ENCODE peak calls at places on chromosomes 12 and 14, in ten cellular contexts. K is uterus, Y is tibial artery, G is heart right ventricle, F is osteoblast, E is endothelial cell, W is nephron progenitor cell, A is natural killer cell, P is foreskin fibroblast, D is HFFc6. S is an unnamed sample.

GRCh38 chr14:74843653-74844052 is 32.3 kb downstream of the PROX2 start:
- DNase-seq in K (no peak), Y (no peak), G (no peak), F (no peak), E (no peak), W (no peak), A (no peak), P (peak), D (peak), S (no peak)

GRCh38 chr12:52992699-52993557 is 13.3 kb upstream of the EIF4B start:
- DNase-seq in K (no peak), Y (no peak), G (no peak), F (peak), E (no peak), W (no peak), A (no peak), P (peak), D (peak), S (no peak)

GRCh38 chr12:130818381-130819247 is 20.4 kb downstream of the STX2 start:
- DNase-seq in K (peak), Y (no peak), G (peak), F (peak), E (peak), W (peak), A (peak), P (peak), D (no peak), S (peak)

GRCh38 chr14:56295743-56296142 is 177.5 kb downstream of the PELI2 start:
- DNase-seq in K (no peak), Y (no peak), G (no peak), F (no peak), E (no peak), W (no peak), A (no peak), P (no peak), D (no peak), S (no peak)

GRCh38 chr12:116053479-116054195 is 223.9 kb downstream of the MED13L start:
- DNase-seq in K (peak), Y (peak), G (peak), F (peak), E (no peak), W (no peak), A (no peak), P (peak), D (peak), S (no peak)

GRCh38 chr12:24561882-24562760 is 386.8 kb downstream of the BCAT1 start:
- DNase-seq in K (peak), Y (peak), G (peak), F (peak), E (peak), W (peak), A (no peak), P (peak), D (no peak), S (peak)

GRCh38 chr12:64826234-64826633 is 1.8 kb downstream of the TBC1D30 start:
- DNase-seq in K (peak), Y (no peak), G (peak), F (peak), E (peak), W (peak), A (peak), P (peak), D (no peak), S (peak)

GRCh38 chr12:62434504-62435336 is 31.9 kb upstream of the MON2 start:
- DNase-seq in K (no peak), Y (no peak), G (no peak), F (no peak), E (no peak), W (no peak), A (no peak), P (peak), D (no peak), S (no peak)

GRCh38 chr12:121334513-121335343 is 17.5 kb downstream of the ANAPC5 start:
- DNase-seq in K (no peak), Y (no peak), G (peak), F (peak), E (peak), W (peak), A (no peak), P (peak), D (peak), S (no peak)

GRCh38 chr14:101363261-101363555 is 198.1 kb upstream of the DIO3 start:
- DNase-seq in K (no peak), Y (no peak), G (no peak), F (peak), E (no peak), W (no peak), A (no peak), P (no peak), D (no peak), S (no peak)

GRCh38 chr14:106826833-106827369 is 1300.5 kb downstream of the TMEM121 start:
- DNase-seq in K (no peak), Y (no peak), G (no peak), F (no peak), E (no peak), W (no peak), A (no peak), P (no peak), D (no peak), S (no peak)

GRCh38 chr14:87863047-87863446 is 129.9 kb downstream of the GALC start:
- DNase-seq in K (no peak), Y (no peak), G (no peak), F (peak), E (no peak), W (no peak), A (no peak), P (no peak), D (no peak), S (no peak)

GRCh38 chr14:105890474-105891220 is 364.3 kb downstream of the TMEM121 start:
- DNase-seq in K (peak), Y (peak), G (no peak), F (peak), E (no peak), W (no peak), A (peak), P (no peak), D (no peak), S (no peak)

GRCh38 chr12:1328385-1328784 is 266.0 kb downstream of the FBXL14 start:
- DNase-seq in K (no peak), Y (no peak), G (peak), F (no peak), E (no peak), W (no peak), A (no peak), P (no peak), D (no peak), S (no peak)

GRCh38 chr12:93879476-93880376 is 202.6 kb downstream of the CRADD start:
- DNase-seq in K (no peak), Y (no peak), G (no peak), F (peak), E (no peak), W (no peak), A (no peak), P (peak), D (peak), S (no peak)

GRCh38 chr14:23071244-23071974 is 14.1 kb upstream of the CDH24 start:
- DNase-seq in K (peak), Y (peak), G (peak), F (peak), E (peak), W (peak), A (peak), P (peak), D (peak), S (peak)

GRCh38 chr12:1171657-1172056 is 180.6 kb downstream of the ERC1 start:
- DNase-seq in K (no peak), Y (no peak), G (no peak), F (no peak), E (no peak), W (peak), A (no peak), P (peak), D (no peak), S (no peak)

GRCh38 chr12:2453076-2453806 is 341.5 kb upstream of the FKBP4 start:
- DNase-seq in K (no peak), Y (no peak), G (no peak), F (peak), E (no peak), W (no peak), A (no peak), P (peak), D (no peak), S (no peak)

GRCh38 chr12:10771132-10771733 is 31.2 kb downstream of the TAS2R7 start:
- DNase-seq in K (no peak), Y (no peak), G (no peak), F (no peak), E (no peak), W (no peak), A (no peak), P (peak), D (peak), S (no peak)

GRCh38 chr14:99564256-99564902 is 39.6 kb downstream of the CCDC85C start:
- DNase-seq in K (peak), Y (peak), G (peak), F (peak), E (no peak), W (no peak), A (no peak), P (peak), D (peak), S (no peak)

GRCh38 chr12:54509660-54510059 is 12.1 kb downstream of the NCKAP1L start:
- DNase-seq in K (no peak), Y (no peak), G (no peak), F (no peak), E (no peak), W (no peak), A (no peak), P (no peak), D (no peak), S (no peak)

GRCh38 chr14:85958069-85958468 is 428.1 kb downstream of the FLRT2 start:
- DNase-seq in K (no peak), Y (no peak), G (no peak), F (no peak), E (no peak), W (no peak), A (no peak), P (no peak), D (no peak), S (no peak)

GRCh38 chr14:79044894-79045624 is 874.9 kb downstream of the NRXN3 start:
- DNase-seq in K (peak), Y (no peak), G (no peak), F (no peak), E (no peak), W (peak), A (no peak), P (peak), D (peak), S (no peak)

GRCh38 chr12:131290255-131290959 is 336.7 kb downstream of the ADGRD1 start:
- DNase-seq in K (no peak), Y (no peak), G (no peak), F (no peak), E (no peak), W (no peak), A (no peak), P (no peak), D (no peak), S (no peak)

GRCh38 chr12:98418357-98419075 is 96.9 kb upstream of the TMPO start:
- DNase-seq in K (peak), Y (peak), G (peak), F (peak), E (no peak), W (peak), A (no peak), P (peak), D (peak), S (no peak)

GRCh38 chr12:6853626-6854025 is 1.7 kb downstream of the USP5 start:
- DNase-seq in K (no peak), Y (no peak), G (no peak), F (peak), E (no peak), W (no peak), A (no peak), P (no peak), D (no peak), S (no peak)

GRCh38 chr12:55446334-55446733 is 2.5 kb downstream of the OR6C2 start:
- DNase-seq in K (no peak), Y (no peak), G (no peak), F (no peak), E (no peak), W (no peak), A (no peak), P (no peak), D (no peak), S (no peak)

GRCh38 chr14:106530423-106531107 is 1004.2 kb downstream of the TMEM121 start:
- DNase-seq in K (no peak), Y (no peak), G (no peak), F (no peak), E (no peak), W (no peak), A (peak), P (no peak), D (no peak), S (no peak)

GRCh38 chr14:79809849-79810612 is 401.3 kb downstream of the DIO2 start:
- DNase-seq in K (no peak), Y (no peak), G (no peak), F (no peak), E (no peak), W (no peak), A (no peak), P (peak), D (no peak), S (no peak)

GRCh38 chr12:44286336-44286735 is 450.5 kb downstream of the TMEM117 start:
- DNase-seq in K (no peak), Y (no peak), G (no peak), F (no peak), E (no peak), W (no peak), A (no peak), P (peak), D (no peak), S (no peak)

GRCh38 chr12:50056629-50056976 is 793 bp upstream of the ASIC1 start:
- DNase-seq in K (no peak), Y (no peak), G (no peak), F (peak), E (no peak), W (no peak), A (no peak), P (no peak), D (no peak), S (no peak)

GRCh38 chr14:102622262-102622885 is 29.9 kb downstream of the RCOR1 start:
- DNase-seq in K (no peak), Y (no peak), G (no peak), F (peak), E (no peak), W (no peak), A (no peak), P (no peak), D (no peak), S (no peak)

GRCh38 chr12:90514325-90514724 is 440.7 kb downstream of the CCER1 start:
- DNase-seq in K (no peak), Y (no peak), G (peak), F (no peak), E (no peak), W (no peak), A (no peak), P (peak), D (no peak), S (no peak)

GRCh38 chr12:90237841-90238240 is 529.2 kb upstream of the ATP2B1 start:
- DNase-seq in K (no peak), Y (no peak), G (no peak), F (no peak), E (no peak), W (no peak), A (no peak), P (no peak), D (no peak), S (no peak)

GRCh38 chr12:124094733-124095132 is 121.7 kb downstream of the ZNF664 start:
- DNase-seq in K (no peak), Y (no peak), G (no peak), F (no peak), E (no peak), W (no peak), A (no peak), P (no peak), D (no peak), S (no peak)

GRCh38 chr12:98983647-98984046 is 338.6 kb downstream of the APAF1 start:
- DNase-seq in K (no peak), Y (no peak), G (no peak), F (peak), E (no peak), W (no peak), A (no peak), P (no peak), D (no peak), S (no peak)

GRCh38 chr12:26126340-26127284 is 1.8 kb upstream of the BHLHE41 start:
- DNase-seq in K (peak), Y (peak), G (peak), F (peak), E (peak), W (peak), A (no peak), P (peak), D (peak), S (peak)

GRCh38 chr12:99529966-99530365 is 117.6 kb upstream of the GARIN6 start:
- DNase-seq in K (no peak), Y (no peak), G (no peak), F (no peak), E (no peak), W (no peak), A (no peak), P (no peak), D (no peak), S (no peak)

DNA sequence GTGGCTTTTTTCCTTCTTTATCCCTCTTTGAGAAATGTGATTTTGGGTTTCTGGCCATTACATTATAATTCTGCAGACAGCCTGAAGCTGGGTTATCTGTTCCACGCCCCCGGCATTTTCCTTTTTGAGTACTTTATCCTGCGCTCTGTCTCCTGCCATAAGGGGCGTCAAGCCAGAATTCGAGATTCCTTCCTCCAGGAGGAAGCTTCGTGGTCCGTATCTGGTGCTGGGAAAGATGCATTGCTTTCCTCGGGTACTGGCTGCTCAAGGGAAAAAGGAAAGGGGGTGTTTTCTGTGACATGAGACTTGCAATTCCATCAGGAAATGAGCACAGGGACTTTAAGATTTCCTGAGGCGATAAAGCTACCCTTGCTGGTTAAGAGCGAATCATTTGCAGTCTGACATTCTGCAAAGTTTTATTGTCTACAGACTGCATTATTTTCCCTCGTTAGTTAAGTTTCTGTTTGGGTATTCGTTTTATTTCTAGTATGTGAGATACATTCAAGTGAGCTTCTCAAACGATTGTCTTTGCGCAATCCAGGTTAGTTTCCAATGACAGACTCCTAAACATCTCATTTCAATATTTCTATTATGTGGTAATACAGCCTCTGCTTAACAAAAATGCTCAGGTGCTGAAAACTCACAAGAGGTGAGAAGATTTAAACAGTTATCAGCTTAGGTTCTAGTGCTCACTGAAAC is 706 bp downstream of the AKAP5 start:
- DNase-seq in K (peak), Y (no peak), G (peak), F (peak), E (peak), W (peak), A (no peak), P (peak), D (peak), S (no peak)
- TF ChIP-seq CTCF in K (peak), Y (peak), G (no peak), F (peak), E (no peak), W (no peak), A (no peak), P (peak), D (peak), S (peak)

GRCh38 chr12:40224439-40225291 is at the start of gene LRRK2:
- DNase-seq in K (peak), Y (peak), G (peak), F (peak), E (peak), W (peak), A (peak), P (peak), D (peak), S (peak)
- TF ChIP-seq CTCF in K (no peak), Y (peak), G (no peak), F (no peak), E (no peak), W (no peak), A (no peak), P (no peak), D (peak), S (no peak)

GRCh38 chr14:94388027-94388895 is at the start of gene SERPINA1:
- DNase-seq in K (no peak), Y (no peak), G (no peak), F (no peak), E (no peak), W (no peak), A (no peak), P (no peak), D (no peak), S (no peak)
- TF ChIP-seq CTCF in K (no peak), Y (no peak), G (no peak), F (no peak), E (no peak), W (no peak), A (no peak), P (no peak), D (no peak), S (no peak)

GRCh38 chr12:114917307-114917706 is 233.3 kb upstream of the TBX3 start:
- DNase-seq in K (no peak), Y (no peak), G (no peak), F (no peak), E (no peak), W (no peak), A (no peak), P (peak), D (no peak), S (no peak)

GRCh38 chr12:114919479-114919878 is 235.5 kb upstream of the TBX3 start:
- DNase-seq in K (no peak), Y (no peak), G (no peak), F (no peak), E (no peak), W (peak), A (no peak), P (no peak), D (no peak), S (no peak)

GRCh38 chr12:114917953-114918352 is 234.0 kb upstream of the TBX3 start:
- DNase-seq in K (no peak), Y (no peak), G (no peak), F (no peak), E (no peak), W (no peak), A (no peak), P (no peak), D (no peak), S (no peak)

GRCh38 chr12:114916531-114916930 is 232.6 kb upstream of the TBX3 start:
- DNase-seq in K (no peak), Y (no peak), G (no peak), F (no peak), E (no peak), W (no peak), A (no peak), P (peak), D (peak), S (no peak)

GRCh38 chr12:114918535-114919233 is 234.7 kb upstream of the TBX3 start:
- DNase-seq in K (no peak), Y (no peak), G (no peak), F (peak), E (no peak), W (no peak), A (no peak), P (peak), D (peak), S (no peak)
- TF ChIP-seq CTCF in K (no peak), Y (no peak), G (no peak), F (peak), E (no peak), W (no peak), A (no peak), P (no peak), D (peak), S (no peak)